ENCODE peak calls at places on chromosome 2, in five cellular contexts. Q, U, B, E and Z are unnamed samples.

GRCh38 chr2:3605013-3605961 is 10.4 kb downstream of the COLEC11 start:
- DNase-seq in B (no peak), U (peak; percentile 7), Q (no peak), E (no peak), Z (no peak)

GRCh38 chr2:21220930-21221329 is 97.2 kb downstream of the TDRD15 start:
- DNase-seq in Q (peak; percentile 7), U (no peak), E (no peak), B (no peak), Z (peak; percentile 13)

GRCh38 chr2:233593201-233593600 is 24.2 kb upstream of the UGT1A8 start:
- DNase-seq in U (no peak), E (no peak), B (no peak), Q (no peak), Z (no peak)

GRCh38 chr2:15979759-15980604 is 39.6 kb downstream of the MYCN start:
- DNase-seq in Q (no peak), E (no peak), U (no peak), B (no peak), Z (no peak)

GRCh38 chr2:230920167-230920566 is 4.9 kb downstream of the GPR55 start:
- DNase-seq in U (no peak), B (no peak), E (no peak), Q (no peak), Z (no peak)

GRCh38 chr2:235924675-235925063 is 243.5 kb downstream of the GBX2 start:
- DNase-seq in U (no peak), Q (no peak), B (no peak), E (no peak), Z (no peak)

GRCh38 chr2:226795281-226796011 is 4.2 kb downstream of the IRS1 start:
- DNase-seq in Q (no peak), U (no peak), B (no peak), E (peak; percentile 31), Z (no peak)

GRCh38 chr2:74261204-74261864 is 62.9 kb downstream of the MTHFD2 start:
- DNase-seq in Q (peak; percentile 35), B (no peak), U (no peak), E (peak; percentile 68), Z (peak; percentile 13)

GRCh38 chr2:120390381-120391055 is 44.6 kb downstream of the INHBB start:
- DNase-seq in U (no peak), E (no peak), B (no peak), Q (no peak), Z (no peak)

GRCh38 chr2:51782874-51783765 is 751.2 kb upstream of the NRXN1 start:
- DNase-seq in E (no peak), Q (no peak), B (no peak), U (no peak), Z (peak; percentile 25)